ENCODE peak calls at places on chromosomes 1 and 21, in nine cellular contexts. One of them, this sample, is unnamed.

GRCh38 chr21:17931080-17931479 is 111.9 kb upstream of the C21orf91 start:
- DNase-seq in CD4-positive, alpha-beta T cell: no peak
- DNase-seq in tibial nerve: no peak
- DNase-seq in HepG2: peak
- DNase-seq in neuronal stem cell: no peak
- DNase-seq in fibroblast of lung: no peak
- DNase-seq in right atrium auricular region: no peak
- DNase-seq in A549: no peak
- DNase-seq in RWPE2: no peak
- DNase-seq in this sample: no peak

GRCh38 chr1:47317841-47318240 is 3.9 kb upstream of the STIL start:
- DNase-seq in A549: no peak
- DNase-seq in fibroblast of lung: peak
- DNase-seq in tibial nerve: no peak
- DNase-seq in right atrium auricular region: no peak
- DNase-seq in HepG2: no peak
- DNase-seq in RWPE2: no peak
- DNase-seq in neuronal stem cell: no peak
- DNase-seq in CD4-positive, alpha-beta T cell: no peak
- DNase-seq in this sample: no peak

GRCh38 chr1:15668089-15668754 is 15.9 kb upstream of the PLEKHM2 start:
- DNase-seq in neuronal stem cell: no peak
- DNase-seq in CD4-positive, alpha-beta T cell: no peak
- DNase-seq in HepG2: no peak
- DNase-seq in tibial nerve: no peak
- DNase-seq in RWPE2: no peak
- DNase-seq in A549: no peak
- DNase-seq in fibroblast of lung: no peak
- DNase-seq in right atrium auricular region: no peak
- DNase-seq in this sample: no peak

GRCh38 chr1:204359474-204360255 is at the start of gene PLEKHA6:
- DNase-seq in tibial nerve: no peak
- DNase-seq in HepG2: no peak
- DNase-seq in fibroblast of lung: peak
- DNase-seq in A549: no peak
- DNase-seq in right atrium auricular region: no peak
- DNase-seq in RWPE2: no peak
- DNase-seq in neuronal stem cell: no peak
- DNase-seq in CD4-positive, alpha-beta T cell: no peak
- DNase-seq in this sample: peak

GRCh38 chr1:181112071-181112929 is 23.8 kb downstream of the IER5 start:
- DNase-seq in HepG2: peak
- DNase-seq in RWPE2: peak
- DNase-seq in tibial nerve: peak
- DNase-seq in fibroblast of lung: peak
- DNase-seq in A549: peak
- DNase-seq in CD4-positive, alpha-beta T cell: no peak
- DNase-seq in neuronal stem cell: no peak
- DNase-seq in right atrium auricular region: peak
- DNase-seq in this sample: no peak

GRCh38 chr1:10430216-10431064 is at the start of gene CENPS:
- DNase-seq in RWPE2: peak
- DNase-seq in A549: peak
- DNase-seq in HepG2: peak
- DNase-seq in right atrium auricular region: peak
- DNase-seq in tibial nerve: peak
- DNase-seq in neuronal stem cell: peak
- DNase-seq in fibroblast of lung: peak
- DNase-seq in CD4-positive, alpha-beta T cell: peak
- DNase-seq in this sample: peak

GRCh38 chr1:38134294-38134755 is 87.7 kb upstream of the POU3F1 start:
- DNase-seq in A549: no peak
- DNase-seq in HepG2: no peak
- DNase-seq in CD4-positive, alpha-beta T cell: no peak
- DNase-seq in right atrium auricular region: no peak
- DNase-seq in neuronal stem cell: no peak
- DNase-seq in fibroblast of lung: no peak
- DNase-seq in RWPE2: no peak
- DNase-seq in tibial nerve: no peak
- DNase-seq in this sample: no peak

GRCh38 chr21:43890042-43890441 is 25.0 kb downstream of the AGPAT3 start:
- DNase-seq in HepG2: no peak
- DNase-seq in neuronal stem cell: no peak
- DNase-seq in fibroblast of lung: no peak
- DNase-seq in CD4-positive, alpha-beta T cell: no peak
- DNase-seq in right atrium auricular region: no peak
- DNase-seq in A549: no peak
- DNase-seq in RWPE2: peak
- DNase-seq in tibial nerve: no peak
- DNase-seq in this sample: no peak

GRCh38 chr1:151888972-151889570 is 20.2 kb downstream of the THEM4 start:
- DNase-seq in HepG2: no peak
- DNase-seq in tibial nerve: no peak
- DNase-seq in right atrium auricular region: no peak
- DNase-seq in RWPE2: no peak
- DNase-seq in fibroblast of lung: no peak
- DNase-seq in neuronal stem cell: no peak
- DNase-seq in A549: peak
- DNase-seq in CD4-positive, alpha-beta T cell: no peak
- DNase-seq in this sample: no peak

GRCh38 chr1:46128336-46128735 is 4.1 kb downstream of the PIK3R3 start:
- DNase-seq in tibial nerve: no peak
- DNase-seq in right atrium auricular region: no peak
- DNase-seq in A549: no peak
- DNase-seq in fibroblast of lung: peak
- DNase-seq in neuronal stem cell: no peak
- DNase-seq in CD4-positive, alpha-beta T cell: no peak
- DNase-seq in RWPE2: no peak
- DNase-seq in HepG2: no peak
- DNase-seq in this sample: no peak

GRCh38 chr1:78114034-78114956 is 68.5 kb downstream of the GIPC2 start:
- DNase-seq in neuronal stem cell: peak
- DNase-seq in A549: peak
- DNase-seq in fibroblast of lung: peak
- DNase-seq in right atrium auricular region: no peak
- DNase-seq in CD4-positive, alpha-beta T cell: peak
- DNase-seq in tibial nerve: no peak
- DNase-seq in HepG2: peak
- DNase-seq in RWPE2: no peak
- DNase-seq in this sample: peak

GRCh38 chr1:88655685-88656299 is 28.3 kb upstream of the PKN2 start:
- DNase-seq in HepG2: peak
- DNase-seq in CD4-positive, alpha-beta T cell: no peak
- DNase-seq in fibroblast of lung: peak
- DNase-seq in A549: no peak
- DNase-seq in right atrium auricular region: no peak
- DNase-seq in neuronal stem cell: peak
- DNase-seq in tibial nerve: no peak
- DNase-seq in RWPE2: no peak
- DNase-seq in this sample: no peak

GRCh38 chr1:35717911-35718476 is 690 bp downstream of the C1orf216 start:
- DNase-seq in CD4-positive, alpha-beta T cell: no peak
- DNase-seq in RWPE2: no peak
- DNase-seq in tibial nerve: no peak
- DNase-seq in A549: peak
- DNase-seq in right atrium auricular region: peak
- DNase-seq in fibroblast of lung: peak
- DNase-seq in neuronal stem cell: no peak
- DNase-seq in HepG2: no peak
- DNase-seq in this sample: peak

DNA sequence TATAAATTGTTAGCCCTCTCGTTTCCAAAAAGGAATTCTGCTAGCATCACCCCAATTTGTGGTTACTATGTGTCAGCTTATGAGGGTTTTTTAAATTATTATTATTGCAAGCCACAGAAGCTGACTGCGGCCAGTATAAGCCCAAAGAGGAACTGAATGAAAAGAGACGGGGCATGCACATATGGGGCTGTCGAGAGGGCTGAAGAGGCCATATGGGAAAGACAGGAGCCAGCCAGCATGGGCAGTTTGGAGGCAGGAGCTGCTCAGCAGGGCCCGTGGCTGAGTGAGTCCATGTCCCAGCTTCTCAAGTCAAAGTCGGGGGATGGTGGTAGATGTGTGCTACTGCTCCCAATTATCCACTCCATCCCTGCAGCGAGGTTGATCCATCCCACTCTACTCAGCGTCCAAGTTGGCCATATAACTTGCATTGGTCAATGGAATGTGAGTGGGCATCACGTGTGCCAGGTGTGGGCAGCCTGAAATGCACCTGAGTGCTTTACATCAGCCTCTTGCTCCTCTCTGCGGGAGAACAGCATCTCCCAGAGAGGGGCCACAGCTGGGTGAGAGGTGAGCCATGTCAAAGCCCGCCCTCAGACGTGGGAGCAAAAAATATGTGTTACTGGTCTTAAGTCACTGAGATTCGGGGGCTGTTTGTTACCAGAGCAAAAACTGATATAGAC is 37.6 kb upstream of the LDLRAP1 start:
- DNase-seq in HepG2: no peak
- DNase-seq in neuronal stem cell: no peak
- DNase-seq in fibroblast of lung: no peak
- DNase-seq in CD4-positive, alpha-beta T cell: no peak
- DNase-seq in right atrium auricular region: no peak
- DNase-seq in A549: no peak
- DNase-seq in tibial nerve: no peak
- DNase-seq in RWPE2: peak
- DNase-seq in this sample: no peak
- H3K27ac ChIP-seq in HepG2: no peak
- H3K27ac ChIP-seq in neuronal stem cell: no peak
- H3K27ac ChIP-seq in fibroblast of lung: no peak
- H3K27ac ChIP-seq in CD4-positive, alpha-beta T cell: no peak
- H3K27ac ChIP-seq in right atrium auricular region: no peak
- H3K27ac ChIP-seq in A549: no peak
- H3K27ac ChIP-seq in tibial nerve: no peak
- H3K27ac ChIP-seq in RWPE2: no peak
- H3K27ac ChIP-seq in this sample: no peak

GRCh38 chr1:174157157-174157806 is 2.0 kb upstream of the RABGAP1L start:
- DNase-seq in neuronal stem cell: no peak
- DNase-seq in HepG2: no peak
- DNase-seq in CD4-positive, alpha-beta T cell: no peak
- DNase-seq in right atrium auricular region: no peak
- DNase-seq in RWPE2: no peak
- DNase-seq in fibroblast of lung: no peak
- DNase-seq in tibial nerve: no peak
- DNase-seq in A549: no peak
- DNase-seq in this sample: no peak
- H3K27ac ChIP-seq in neuronal stem cell: no peak
- H3K27ac ChIP-seq in HepG2: no peak
- H3K27ac ChIP-seq in CD4-positive, alpha-beta T cell: no peak
- H3K27ac ChIP-seq in right atrium auricular region: no peak
- H3K27ac ChIP-seq in RWPE2: no peak
- H3K27ac ChIP-seq in fibroblast of lung: no peak
- H3K27ac ChIP-seq in tibial nerve: no peak
- H3K27ac ChIP-seq in A549: no peak
- H3K27ac ChIP-seq in this sample: no peak

DNA sequence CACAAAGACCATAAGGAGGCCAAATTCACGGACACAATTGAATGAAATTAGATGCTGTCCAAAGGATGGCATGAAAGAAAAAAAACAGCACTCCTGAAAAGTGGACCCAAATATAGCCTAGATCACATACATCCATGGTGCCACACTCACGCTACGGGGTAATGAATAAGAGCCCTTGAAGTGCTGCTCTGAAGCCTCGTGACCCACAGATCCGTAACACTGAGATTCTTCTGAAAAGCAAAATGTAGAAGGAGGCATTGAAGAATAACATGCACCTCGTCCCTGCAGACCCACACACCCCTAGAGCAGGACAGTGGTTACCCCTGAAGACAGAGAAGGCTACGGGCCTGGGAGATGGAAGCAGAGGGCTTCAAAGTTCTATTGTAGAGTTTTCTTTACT is 3.9 kb upstream of the ITGB2 start:
- DNase-seq in RWPE2: no peak
- DNase-seq in A549: no peak
- DNase-seq in neuronal stem cell: no peak
- DNase-seq in fibroblast of lung: no peak
- DNase-seq in right atrium auricular region: no peak
- DNase-seq in tibial nerve: no peak
- DNase-seq in HepG2: no peak
- DNase-seq in CD4-positive, alpha-beta T cell: no peak
- DNase-seq in this sample: no peak
- H3K27ac ChIP-seq in RWPE2: peak
- H3K27ac ChIP-seq in A549: peak
- H3K27ac ChIP-seq in neuronal stem cell: no peak
- H3K27ac ChIP-seq in fibroblast of lung: no peak
- H3K27ac ChIP-seq in right atrium auricular region: no peak
- H3K27ac ChIP-seq in tibial nerve: no peak
- H3K27ac ChIP-seq in HepG2: no peak
- H3K27ac ChIP-seq in CD4-positive, alpha-beta T cell: peak
- H3K27ac ChIP-seq in this sample: peak

GRCh38 chr1:153628638-153629342 is 556 bp downstream of the S100A1 start:
- DNase-seq in fibroblast of lung: no peak
- DNase-seq in A549: no peak
- DNase-seq in neuronal stem cell: no peak
- DNase-seq in HepG2: no peak
- DNase-seq in tibial nerve: no peak
- DNase-seq in right atrium auricular region: no peak
- DNase-seq in CD4-positive, alpha-beta T cell: no peak
- DNase-seq in RWPE2: no peak
- DNase-seq in this sample: no peak
- H3K27ac ChIP-seq in fibroblast of lung: no peak
- H3K27ac ChIP-seq in A549: no peak
- H3K27ac ChIP-seq in neuronal stem cell: no peak
- H3K27ac ChIP-seq in HepG2: peak
- H3K27ac ChIP-seq in tibial nerve: peak
- H3K27ac ChIP-seq in right atrium auricular region: peak
- H3K27ac ChIP-seq in CD4-positive, alpha-beta T cell: no peak
- H3K27ac ChIP-seq in RWPE2: no peak
- H3K27ac ChIP-seq in this sample: peak

DNA sequence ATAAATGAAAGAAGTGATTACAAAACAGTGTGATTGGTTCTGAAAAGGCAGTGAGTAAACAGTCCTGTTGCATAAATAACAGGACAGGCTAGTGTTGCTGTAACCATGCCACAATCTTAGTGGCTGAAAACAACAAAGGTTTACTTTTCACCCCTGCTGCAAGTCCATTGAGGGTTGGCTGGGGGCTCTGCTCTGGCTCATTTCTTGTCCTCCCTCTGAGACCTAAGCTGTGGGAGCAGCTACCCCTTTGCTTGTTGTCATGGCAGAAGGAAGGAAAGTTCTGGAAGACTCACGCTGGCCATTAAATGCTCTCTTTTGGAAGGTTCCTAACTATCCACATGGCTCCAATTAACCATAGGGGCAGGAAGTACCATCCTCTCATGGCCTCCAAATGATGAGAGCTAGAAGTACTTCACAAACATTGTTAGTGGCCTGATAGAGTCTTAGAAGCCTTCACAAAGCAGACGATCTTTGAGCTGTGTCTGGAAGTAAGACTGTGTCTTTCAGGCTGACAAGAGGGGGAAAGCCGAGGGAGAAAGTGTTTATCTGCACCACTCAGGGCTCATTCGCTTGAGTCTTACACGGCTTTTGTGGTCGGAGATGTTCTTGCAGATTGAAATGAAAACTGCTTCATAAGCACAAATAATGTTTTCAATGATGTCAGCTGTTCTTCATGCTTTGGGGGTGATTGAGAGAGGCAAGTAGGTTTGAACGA is 11.9 kb downstream of the RCSD1 start:
- DNase-seq in HepG2: no peak
- DNase-seq in neuronal stem cell: no peak
- DNase-seq in tibial nerve: no peak
- DNase-seq in right atrium auricular region: no peak
- DNase-seq in fibroblast of lung: no peak
- DNase-seq in CD4-positive, alpha-beta T cell: no peak
- DNase-seq in A549: no peak
- DNase-seq in RWPE2: no peak
- DNase-seq in this sample: no peak
- H3K27ac ChIP-seq in HepG2: no peak
- H3K27ac ChIP-seq in neuronal stem cell: no peak
- H3K27ac ChIP-seq in tibial nerve: no peak
- H3K27ac ChIP-seq in right atrium auricular region: no peak
- H3K27ac ChIP-seq in fibroblast of lung: no peak
- H3K27ac ChIP-seq in CD4-positive, alpha-beta T cell: no peak
- H3K27ac ChIP-seq in A549: no peak
- H3K27ac ChIP-seq in RWPE2: no peak
- H3K27ac ChIP-seq in this sample: no peak

GRCh38 chr1:97849350-97850339 is 71.2 kb downstream of the DPYD start:
- DNase-seq in CD4-positive, alpha-beta T cell: no peak
- DNase-seq in right atrium auricular region: no peak
- DNase-seq in RWPE2: no peak
- DNase-seq in neuronal stem cell: no peak
- DNase-seq in fibroblast of lung: peak
- DNase-seq in tibial nerve: no peak
- DNase-seq in A549: peak
- DNase-seq in HepG2: no peak
- DNase-seq in this sample: no peak
- H3K27ac ChIP-seq in CD4-positive, alpha-beta T cell: no peak
- H3K27ac ChIP-seq in right atrium auricular region: peak
- H3K27ac ChIP-seq in RWPE2: peak
- H3K27ac ChIP-seq in neuronal stem cell: no peak
- H3K27ac ChIP-seq in fibroblast of lung: no peak
- H3K27ac ChIP-seq in tibial nerve: no peak
- H3K27ac ChIP-seq in A549: peak
- H3K27ac ChIP-seq in HepG2: no peak
- H3K27ac ChIP-seq in this sample: no peak

This sample was measured in caudate nucleus.